ENCODE peak calls at places on chromosome 14, in four cellular contexts. W is IMR-90, R is HT1080, X is hypothalamus. P is an unnamed sample.

GRCh38 chr14:80212025-80212402 is 710 bp upstream of the DIO2 start:
- DNase-seq in W (peak), X (no peak), R (peak), P (no peak)

GRCh38 chr14:60245316-60246177 is 3.5 kb upstream of the PPM1A start:
- DNase-seq in W (no peak), X (no peak), R (no peak), P (no peak)

GRCh38 chr14:105947599-105947998 is 421.2 kb downstream of the TMEM121 start:
- DNase-seq in X (no peak), W (no peak), R (no peak), P (no peak)

GRCh38 chr14:70822706-70823185 is 13.4 kb upstream of the MAP3K9 start:
- DNase-seq in X (no peak), R (no peak), W (peak), P (peak)

GRCh38 chr14:50303744-50304471 is 8.1 kb downstream of the L2HGDH start:
- DNase-seq in W (peak), X (no peak), R (no peak), P (no peak)

GRCh38 chr14:22448905-22449611 is 140.0 kb downstream of the DAD1 start:
- DNase-seq in W (peak), R (peak), X (no peak), P (no peak)

GRCh38 chr14:94401083-94401482 is 12.7 kb upstream of the SERPINA1 start:
- DNase-seq in R (peak), W (peak), X (no peak), P (no peak)

GRCh38 chr14:95979339-95980042 is 59.7 kb upstream of the C14orf132 start:
- DNase-seq in R (no peak), W (no peak), X (no peak), P (no peak)

GRCh38 chr14:104245075-104245474 is 106.7 kb downstream of the KIF26A start:
- DNase-seq in X (no peak), R (no peak), W (no peak), P (no peak)

GRCh38 chr14:23828611-23829010 is 125.0 kb upstream of the DHRS4 start:
- DNase-seq in R (no peak), W (no peak), X (no peak), P (no peak)

GRCh38 chr14:34098985-34099349 is 148.1 kb upstream of the EGLN3 start:
- DNase-seq in X (no peak), W (no peak), R (no peak), P (no peak)

GRCh38 chr14:65745396-65746190 is 333.1 kb downstream of the FUT8 start:
- DNase-seq in R (no peak), X (no peak), W (no peak), P (no peak)

GRCh38 chr14:81464253-81465001 is 64.3 kb upstream of the STON2 start:
- DNase-seq in W (peak), X (no peak), R (peak), P (peak)

GRCh38 chr14:63039800-63040380 is 5.4 kb downstream of the KCNH5 start:
- DNase-seq in X (no peak), R (peak), W (peak), P (peak)

GRCh38 chr14:61140271-61140670 is 140.9 kb downstream of the TMEM30B start:
- DNase-seq in X (no peak), R (peak), W (peak), P (no peak)

GRCh38 chr14:106518054-106518943 is 991.9 kb downstream of the TMEM121 start:
- DNase-seq in W (no peak), R (peak), X (no peak), P (no peak)

GRCh38 chr14:104473244-104473565 is 106.4 kb upstream of the C14orf180 start:
- DNase-seq in X (no peak), W (no peak), R (no peak), P (no peak)

GRCh38 chr14:23430733-23431105 is 4.7 kb downstream of the MYH7 start:
- DNase-seq in X (peak), R (peak), W (no peak), P (no peak)

GRCh38 chr14:22849212-22849819 is 12.9 kb downstream of the MMP14 start:
- DNase-seq in W (no peak), R (no peak), X (peak), P (no peak)

GRCh38 chr14:90720336-90720735 is 95.9 kb downstream of the TTC7B start:
- DNase-seq in X (peak), W (peak), R (no peak), P (no peak)

GRCh38 chr14:103385994-103386491 is 828 bp downstream of the MARK3 start:
- DNase-seq in W (peak), X (peak), R (no peak), P (peak)

GRCh38 chr14:77023001-77023996 is 5.2 kb downstream of the IRF2BPL start:
- DNase-seq in R (no peak), W (peak), X (peak), P (no peak)

GRCh38 chr14:29788093-29788492 is 139.6 kb downstream of the PRKD1 start:
- DNase-seq in W (no peak), X (no peak), R (no peak), P (no peak)

GRCh38 chr14:50816419-50817047 is 14.4 kb downstream of the NIN start:
- DNase-seq in X (no peak), R (peak), W (peak), P (no peak)

GRCh38 chr14:64671591-64671990 is 32.6 kb upstream of the PLEKHG3 start:
- DNase-seq in R (peak), X (no peak), W (peak), P (no peak)

GRCh38 chr14:23249810-23250209 is 12.1 kb downstream of the RNF212B start:
- DNase-seq in W (no peak), R (no peak), X (no peak), P (no peak)

GRCh38 chr14:32023540-32023939 is 53.6 kb upstream of the ARHGAP5 start:
- DNase-seq in R (no peak), W (no peak), X (no peak), P (no peak)

GRCh38 chr14:55129086-55129427 is at the start of gene LGALS3:
- DNase-seq in R (peak), W (peak), X (peak), P (peak)

GRCh38 chr14:28382460-28383220 is 383.9 kb upstream of the FOXG1 start:
- DNase-seq in W (no peak), X (no peak), R (peak), P (no peak)

GRCh38 chr14:56115471-56115870 is 2.7 kb upstream of the PELI2 start:
- DNase-seq in X (no peak), R (no peak), W (no peak), P (no peak)

GRCh38 chr14:71620401-71620800 is 311.8 kb upstream of the RGS6 start:
- DNase-seq in W (peak), R (peak), X (no peak), P (no peak)

P was measured in nephron progenitor cell.